ENCODE peak calls at places on chromosome 10, in ten cellular contexts. D is Calu3; B is GM13976; O is T-helper 22 cell; H is tibial artery; T is bronchial epithelial cell; W is naive B cell; M is renal cortical epithelial cell; P is stimulated activated CD4-positive, alpha-beta T cell treated with anti-CD3 and anti-CD28 coated beads, Interleukin-1b, Interleukin-23, amount 100 ng/mL, for 48 hours; Z is heart left ventricle. X is an unnamed sample.

GRCh38 chr10:6430581-6430980 is 149.5 kb downstream of the PRKCQ start:
- DNase-seq in D (no peak), B (no peak), O (no peak), H (no peak), T (no peak), W (no peak), M (no peak), P (no peak), Z (no peak), X (no peak)

GRCh38 chr10:72375173-72375572 is 20.5 kb upstream of the DNAJB12 start:
- DNase-seq in D (no peak), B (no peak), O (no peak), H (no peak), T (no peak), W (no peak), M (no peak), P (no peak), Z (no peak), X (no peak)

GRCh38 chr10:123451607-123452245 is 214.4 kb upstream of the GPR26 start:
- DNase-seq in D (peak), B (no peak), O (no peak), H (peak), T (no peak), W (no peak), M (no peak), P (no peak), Z (no peak), X (no peak)

GRCh38 chr10:63464402-63465292 is 1.1 kb downstream of the JMJD1C start:
- DNase-seq in D (peak), B (no peak), O (no peak), H (no peak), T (peak), W (no peak), M (no peak), P (no peak), Z (no peak), X (no peak)

GRCh38 chr10:22321831-22322662 is 1.1 kb downstream of the BMI1 start:
- DNase-seq in D (peak), B (peak), O (no peak), H (peak), T (no peak), W (no peak), M (no peak), P (no peak), Z (no peak), X (no peak)

GRCh38 chr10:30063098-30063497 is 3.7 kb upstream of the JCAD start:
- DNase-seq in D (no peak), B (no peak), O (no peak), H (no peak), T (no peak), W (no peak), M (peak), P (no peak), Z (no peak), X (no peak)

GRCh38 chr10:130787252-130787651 is 524.3 kb downstream of the TCERG1L start:
- DNase-seq in D (no peak), B (no peak), O (no peak), H (no peak), T (no peak), W (no peak), M (no peak), P (no peak), Z (no peak), X (no peak)

GRCh38 chr10:15313844-15314243 is 57.2 kb downstream of the FAM171A1 start:
- DNase-seq in D (no peak), B (no peak), O (no peak), H (no peak), T (no peak), W (no peak), M (no peak), P (no peak), Z (peak), X (no peak)

GRCh38 chr10:73910764-73911552 is at the start of gene PLAU:
- DNase-seq in D (peak), B (peak), O (peak), H (peak), T (peak), W (peak), M (no peak), P (peak), Z (peak), X (no peak)

GRCh38 chr10:119761106-119761505 is 35.3 kb downstream of the INPP5F start:
- DNase-seq in D (no peak), B (no peak), O (no peak), H (no peak), T (peak), W (no peak), M (peak), P (no peak), Z (no peak), X (no peak)

GRCh38 chr10:52483587-52483986 is 169.5 kb downstream of the DKK1 start:
- DNase-seq in D (no peak), B (no peak), O (no peak), H (no peak), T (no peak), W (no peak), M (no peak), P (no peak), Z (no peak), X (no peak)